ENCODE peak calls at places on chromosomes 1 and 21, in four cellular contexts. X is dorsolateral prefrontal cortex, V is IMR-90, T is cardiac muscle cell. Z is an unnamed sample.

GRCh38 chr1:189987509-189987908 is 490.2 kb downstream of the BRINP3 start:
- DNase-seq in T (no peak), X (no peak), V (no peak), Z (no peak)

GRCh38 chr1:26530898-26531598 is 1.5 kb downstream of the RPS6KA1 start:
- DNase-seq in V (peak; percentile 48), X (no peak), T (peak; percentile 65), Z (peak; percentile 98)

GRCh38 chr1:91672601-91673161 is 172.0 kb downstream of the CDC7 start:
- DNase-seq in X (no peak), V (no peak), T (no peak), Z (no peak)

GRCh38 chr1:112852276-112852675 is 103.7 kb downstream of the SLC16A1 start:
- DNase-seq in V (no peak), X (no peak), T (no peak), Z (no peak)

GRCh38 chr1:58290685-58291372 is 255.7 kb downstream of the OMA1 start:
- DNase-seq in T (peak; percentile 84), V (peak; percentile 16), X (no peak), Z (peak; percentile 11)

GRCh38 chr1:10400013-10400412 is 1.1 kb downstream of the PGD start:
- DNase-seq in V (no peak), T (no peak), X (no peak), Z (no peak)

GRCh38 chr1:179598631-179599030 is 7.0 kb downstream of the TDRD5 start:
- DNase-seq in X (no peak), T (no peak), V (no peak), Z (no peak)

GRCh38 chr1:65148548-65149390 is 766 bp downstream of the AK4 start:
- DNase-seq in X (no peak), V (peak; percentile 19), T (peak; percentile 71), Z (peak; percentile 41)

GRCh38 chr1:64266941-64267340 is 63.5 kb downstream of the UBE2U start:
- DNase-seq in X (no peak), V (no peak), T (no peak), Z (no peak)

GRCh38 chr1:201724039-201724759 is 104.8 kb upstream of the IPO9 start:
- DNase-seq in X (no peak), T (peak; percentile 57), V (no peak), Z (no peak)

GRCh38 chr1:63073530-63074306 is 248.6 kb upstream of the FOXD3 start:
- DNase-seq in V (no peak), X (peak; percentile 35), T (peak; percentile 5), Z (no peak)

GRCh38 chr1:70509996-70510876 is 99.2 kb downstream of the CTH start:
- DNase-seq in V (peak; percentile 95), T (peak; percentile 65), X (no peak), Z (peak; percentile 80)

GRCh38 chr1:12598914-12599463 is 19.0 kb downstream of the DHRS3 start:
- DNase-seq in X (no peak), T (no peak), V (no peak), Z (no peak)

GRCh38 chr1:11068556-11069232 is 8.9 kb upstream of the SRM start:
- DNase-seq in X (no peak), T (no peak), V (no peak), Z (no peak)

GRCh38 chr1:89855413-89856123 is 34.7 kb downstream of the LRRC8D start:
- DNase-seq in X (no peak), V (peak; percentile 67), T (no peak), Z (peak; percentile 61)

GRCh38 chr1:231817813-231818212 is 191.2 kb downstream of the DISC1 start:
- DNase-seq in V (peak; percentile 22), X (no peak), T (no peak), Z (no peak)

GRCh38 chr1:106568161-106568560 is 488.3 kb upstream of the PRMT6 start:
- DNase-seq in T (no peak), X (no peak), V (no peak), Z (no peak)

GRCh38 chr1:206555473-206555935 is 48.2 kb downstream of the RASSF5 start:
- DNase-seq in T (peak; percentile 69), V (no peak), X (peak; percentile 32), Z (no peak)

GRCh38 chr1:56709269-56709880 is 64.3 kb downstream of the PRKAA2 start:
- DNase-seq in V (peak; percentile 65), X (no peak), T (peak; percentile 71), Z (peak; percentile 40)

GRCh38 chr1:24472527-24473251 is 29.9 kb upstream of the RCAN3 start:
- DNase-seq in V (no peak), T (no peak), X (no peak), Z (no peak)

GRCh38 chr21:30193201-30193600 is 22.7 kb downstream of the CLDN8 start:
- DNase-seq in V (no peak), X (no peak), T (no peak), Z (no peak)

GRCh38 chr1:97743129-97743528 is 177.7 kb downstream of the DPYD start:
- DNase-seq in X (no peak), T (no peak), V (no peak), Z (no peak)

GRCh38 chr1:160951443-160952128 is 3.0 kb downstream of the ITLN2 start:
- DNase-seq in X (no peak), T (peak; percentile 68), V (peak; percentile 41), Z (peak; percentile 49)

GRCh38 chr1:156860639-156861423 is at the start of gene NTRK1:
- DNase-seq in T (peak; percentile 55), V (no peak), X (peak; percentile 24), Z (peak; percentile 48)

GRCh38 chr1:26697978-26698849 is 2.4 kb downstream of the ARID1A start:
- DNase-seq in V (peak; percentile 99), X (no peak), T (peak; percentile 82), Z (peak; percentile 92)

GRCh38 chr1:55070291-55070690 is 30.9 kb downstream of the PCSK9 start:
- DNase-seq in V (no peak), X (no peak), T (no peak), Z (no peak)

GRCh38 chr1:87226341-87226760 is 102.3 kb upstream of the LMO4 start:
- DNase-seq in T (peak; percentile 32), X (no peak), V (peak; percentile 100), Z (peak; percentile 88)

GRCh38 chr1:240174734-240175133 is 83.1 kb downstream of the FMN2 start:
- DNase-seq in X (no peak), T (no peak), V (no peak), Z (no peak)

GRCh38 chr1:47935163-47935562 is 62.0 kb downstream of the TRABD2B start:
- DNase-seq in X (no peak), V (no peak), T (no peak), Z (no peak)

GRCh38 chr1:230185076-230186001 is 118.3 kb downstream of the GALNT2 start:
- DNase-seq in T (no peak), V (no peak), X (no peak), Z (no peak)

GRCh38 chr1:243473281-243474210 is 217.7 kb downstream of the SDCCAG8 start:
- DNase-seq in X (no peak), T (no peak), V (peak; percentile 47), Z (no peak)
- H3K27ac ChIP-seq in X (peak overlapping the region; percentile 75), T (no peak overlapping the region), V (peak overlapping the region; percentile 66), Z (peak overlapping the region; percentile 76)

DNA sequence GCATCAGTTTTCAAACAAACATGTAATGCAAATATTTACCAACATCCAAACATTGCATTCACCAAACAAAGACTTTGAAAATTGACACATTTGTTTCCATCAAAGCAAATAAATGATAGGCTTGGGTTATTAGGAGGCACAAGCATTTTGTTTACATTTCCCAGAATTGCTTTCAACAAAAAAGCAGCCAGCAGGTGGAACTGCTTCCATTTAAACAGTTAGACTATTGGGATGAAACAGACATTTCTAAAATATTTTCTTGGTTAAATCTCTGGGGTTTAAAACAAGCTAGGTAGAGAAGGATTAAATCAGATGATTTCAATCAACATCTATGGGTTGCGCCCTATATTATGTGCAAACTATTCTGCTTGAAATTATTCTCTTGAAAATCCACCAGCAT is 1.4 kb upstream of the LEMD1 start:
- DNase-seq in V (no peak), X (no peak), T (no peak), Z (no peak)
- TF ChIP-seq CTCF in V (no peak), X (no peak), T (no peak), Z (peak; percentile 10)

GRCh38 chr21:34881421-34881820 is 167.7 kb downstream of the RUNX1 start:
- DNase-seq in X (no peak), V (peak; percentile 84), T (no peak), Z (no peak)
- H3K27ac ChIP-seq in X (no peak overlapping the region), V (peak overlapping the region; percentile 28), T (no peak overlapping the region), Z (no peak overlapping the region)

DNA sequence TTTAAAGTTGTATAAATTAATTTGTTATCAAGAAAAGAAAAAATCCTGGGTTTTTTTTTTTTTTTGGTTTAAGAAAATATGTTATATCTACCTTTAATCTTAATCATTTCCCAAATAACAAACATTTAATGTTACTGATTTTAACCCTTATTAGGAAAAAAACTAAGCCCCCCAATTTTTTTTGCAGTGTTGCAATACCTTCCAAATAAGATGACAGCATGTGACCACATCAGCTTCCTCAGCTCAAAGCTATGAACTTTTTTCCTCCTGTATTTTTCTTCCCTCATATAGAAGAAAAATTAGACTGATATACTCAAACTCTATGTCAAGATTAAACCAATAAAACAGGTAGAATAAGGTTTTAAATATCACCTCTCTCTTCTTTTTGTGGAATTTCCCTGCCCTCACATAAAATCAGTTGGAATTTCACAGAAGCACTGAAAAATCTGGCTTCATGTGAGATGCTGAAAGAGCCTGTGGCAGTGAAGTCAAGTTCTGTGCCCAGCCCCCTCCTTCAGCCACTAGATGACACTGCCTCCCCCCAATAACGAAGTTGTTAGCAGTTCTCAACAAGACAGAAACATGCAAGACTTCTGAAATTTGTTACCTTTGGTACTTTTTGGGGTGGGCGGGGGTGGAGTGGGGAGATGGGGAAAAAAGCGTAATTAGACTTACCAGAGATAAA is 9.6 kb upstream of the SMYD2 start:
- DNase-seq in T (peak; percentile 27), X (no peak), V (no peak), Z (no peak)
- TF ChIP-seq CTCF in T (no peak), X (no peak), V (no peak), Z (no peak)

Z was measured in RWPE1.